ENCODE peak calls at places on chromosomes 3 and 15, in nine cellular contexts. O is upper lobe of right lung; R is OCI-LY7; Q is ovary; E is ACHN; V is iPS-NIHi11; F is activated CD8-positive, alpha-beta memory T cell treated with anti-CD3 and anti-CD28 coated beads, Interleukin-2, amount 50 U/mL, for 4 hours; L is mucosa of gallbladder; X is dorsolateral prefrontal cortex. A is an unnamed sample.

GRCh38 chr3:188326968-188327367 is 173.0 kb downstream of the LPP start:
- DNase-seq in O (no peak), R (no peak), Q (no peak), E (no peak), V (no peak), F (no peak), L (no peak), X (no peak), A (no peak)

GRCh38 chr15:52567886-52568568 is 803 bp downstream of the ARPP19 start:
- DNase-seq in O (peak; percentile 73), R (peak; percentile 47), Q (peak; percentile 20), E (peak; percentile 40), V (peak; percentile 34), F (peak; percentile 51), L (peak; percentile 26), X (no peak), A (no peak)

GRCh38 chr15:53536479-53537120 is 222.9 kb downstream of the WDR72 start:
- DNase-seq in O (no peak), R (no peak), Q (no peak), E (no peak), V (no peak), F (no peak), L (no peak), X (no peak), A (no peak)

GRCh38 chr3:139564290-139564861 is 24.8 kb upstream of the RBP1 start:
- DNase-seq in O (no peak), R (no peak), Q (no peak), E (no peak), V (peak; percentile 53), F (no peak), L (no peak), X (no peak), A (no peak)

GRCh38 chr3:191356586-191357439 is 26.5 kb upstream of the UTS2B start:
- DNase-seq in O (no peak), R (no peak), Q (no peak), E (peak; percentile 54), V (peak; percentile 24), F (no peak), L (peak; percentile 54), X (no peak), A (no peak)

GRCh38 chr3:159273608-159274007 is 471.8 kb downstream of the MFSD1 start:
- DNase-seq in O (no peak), R (peak; percentile 4), Q (no peak), E (peak; percentile 51), V (peak; percentile 55), F (no peak), L (peak; percentile 48), X (no peak), A (no peak)

GRCh38 chr15:90465930-90466567 is 63.7 kb upstream of the CRTC3 start:
- DNase-seq in O (no peak), R (no peak), Q (no peak), E (no peak), V (no peak), F (no peak), L (no peak), X (no peak), A (no peak)

GRCh38 chr15:76064375-76064774 is 4.6 kb downstream of the TMEM266 start:
- DNase-seq in O (no peak), R (no peak), Q (no peak), E (no peak), V (no peak), F (no peak), L (no peak), X (no peak), A (no peak)

GRCh38 chr3:66428733-66429132 is 72.1 kb downstream of the LRIG1 start:
- DNase-seq in O (no peak), R (no peak), Q (peak; percentile 84), E (peak; percentile 91), V (no peak), F (no peak), L (peak; percentile 85), X (no peak), A (peak; percentile 77)

GRCh38 chr15:96264801-96265515 is 65.5 kb upstream of the NR2F2 start:
- DNase-seq in O (no peak), R (no peak), Q (no peak), E (peak; percentile 71), V (no peak), F (no peak), L (peak; percentile 81), X (no peak), A (no peak)

GRCh38 chr3:175260145-175260794 is 401.1 kb downstream of the NAALADL2 start:
- DNase-seq in O (no peak), R (no peak), Q (no peak), E (no peak), V (no peak), F (no peak), L (no peak), X (no peak), A (no peak)

GRCh38 chr3:79040701-79041100 is 727.1 kb downstream of the ROBO1 start:
- DNase-seq in O (no peak), R (no peak), Q (no peak), E (no peak), V (no peak), F (no peak), L (no peak), X (no peak), A (no peak)

GRCh38 chr3:189142527-189142926 is 29.2 kb upstream of the TPRG1 start:
- DNase-seq in O (no peak), R (no peak), Q (no peak), E (no peak), V (no peak), F (peak; percentile 22), L (no peak), X (no peak), A (peak; percentile 55)

GRCh38 chr3:9088431-9089353 is 125.4 kb upstream of the RAD18 start:
- DNase-seq in O (no peak), R (no peak), Q (peak; percentile 26), E (peak; percentile 14), V (no peak), F (no peak), L (peak; percentile 37), X (no peak), A (no peak)

GRCh38 chr15:99443056-99443756 is 122.6 kb upstream of the MEF2A start:
- DNase-seq in O (peak; percentile 34), R (no peak), Q (peak; percentile 5), E (no peak), V (no peak), F (no peak), L (no peak), X (no peak), A (no peak)

GRCh38 chr3:73547427-73548036 is 77.2 kb downstream of the PDZRN3 start:
- DNase-seq in O (no peak), R (no peak), Q (no peak), E (no peak), V (no peak), F (no peak), L (no peak), X (no peak), A (peak; percentile 8)

GRCh38 chr15:81312790-81313543 is 11.0 kb downstream of the STARD5 start:
- DNase-seq in O (peak; percentile 73), R (no peak), Q (peak; percentile 89), E (peak; percentile 98), V (peak; percentile 51), F (no peak), L (peak; percentile 77), X (peak; percentile 55), A (no peak)

GRCh38 chr3:50649451-50649931 is 25.2 kb upstream of the DOCK3 start:
- DNase-seq in O (no peak), R (no peak), Q (no peak), E (no peak), V (no peak), F (no peak), L (no peak), X (peak; percentile 79), A (no peak)

GRCh38 chr3:49339593-49339946 is 283 bp downstream of the USP4 start:
- DNase-seq in O (peak; percentile 74), R (no peak), Q (peak; percentile 22), E (peak; percentile 37), V (peak; percentile 64), F (peak; percentile 30), L (no peak), X (no peak), A (no peak)

GRCh38 chr15:38414351-38414750 is 39.6 kb upstream of the FAM98B start:
- DNase-seq in O (no peak), R (peak; percentile 27), Q (peak; percentile 64), E (peak; percentile 55), V (peak; percentile 62), F (no peak), L (peak; percentile 39), X (peak; percentile 58), A (peak; percentile 7)

GRCh38 chr3:13681931-13682330 is 133.0 kb downstream of the FBLN2 start:
- DNase-seq in O (no peak), R (no peak), Q (no peak), E (no peak), V (no peak), F (no peak), L (no peak), X (no peak), A (no peak)

GRCh38 chr15:68578960-68579935 is at the start of gene CORO2B:
- DNase-seq in O (peak; percentile 68), R (peak; percentile 65), Q (peak; percentile 63), E (peak; percentile 63), V (peak; percentile 78), F (no peak), L (no peak), X (peak; percentile 73), A (peak; percentile 81)

GRCh38 chr3:94024385-94024784 is 4.0 kb downstream of the STX19 start:
- DNase-seq in O (no peak), R (no peak), Q (no peak), E (no peak), V (no peak), F (no peak), L (no peak), X (no peak), A (no peak)